ENCODE peak calls at places on chromosome 14, in six cellular contexts. Y is GM20000, J is choroid plexus epithelial cell, D is HFF-Myc, W is A549, Z is neural crest cell. E is an unnamed sample.

GRCh38 chr14:72401632-72402428 is 469.6 kb downstream of the RGS6 start:
- DNase-seq in Y (no peak), J (peak), D (no peak), W (no peak), Z (no peak), E (no peak)

GRCh38 chr14:81326451-81326850 is 73.7 kb downstream of the STON2 start:
- DNase-seq in Y (no peak), J (no peak), D (no peak), W (no peak), Z (no peak), E (no peak)

GRCh38 chr14:42224053-42224888 is 617.6 kb downstream of the LRFN5 start:
- DNase-seq in Y (no peak), J (peak), D (peak), W (peak), Z (peak), E (peak)

GRCh38 chr14:105945891-105946290 is 419.5 kb downstream of the TMEM121 start:
- DNase-seq in Y (no peak), J (no peak), D (no peak), W (no peak), Z (no peak), E (no peak)

GRCh38 chr14:93085916-93086315 is 29.8 kb downstream of the ITPK1 start:
- DNase-seq in Y (no peak), J (no peak), D (no peak), W (no peak), Z (no peak), E (no peak)

GRCh38 chr14:34749408-34749807 is 35.0 kb upstream of the CFL2 start:
- DNase-seq in Y (no peak), J (no peak), D (no peak), W (no peak), Z (no peak), E (no peak)

GRCh38 chr14:24920265-24921080 is 129.5 kb downstream of the STXBP6 start:
- DNase-seq in Y (no peak), J (no peak), D (no peak), W (no peak), Z (no peak), E (no peak)

GRCh38 chr14:88551936-88552565 is 2.8 kb downstream of the PTPN21 start:
- DNase-seq in Y (no peak), J (peak), D (no peak), W (no peak), Z (no peak), E (peak)

GRCh38 chr14:93688239-93688666 is 100.0 kb downstream of the PRIMA1 start:
- DNase-seq in Y (no peak), J (no peak), D (no peak), W (no peak), Z (no peak), E (no peak)

GRCh38 chr14:47269788-47270492 is 405.5 kb downstream of the MDGA2 start:
- DNase-seq in Y (no peak), J (peak), D (no peak), W (no peak), Z (no peak), E (no peak)

GRCh38 chr14:103551338-103551762 is 11.1 kb downstream of the BAG5 start:
- DNase-seq in Y (no peak), J (peak), D (no peak), W (no peak), Z (no peak), E (no peak)

GRCh38 chr14:92874961-92875360 is 48.0 kb upstream of the CHGA start:
- DNase-seq in Y (no peak), J (no peak), D (no peak), W (no peak), Z (no peak), E (no peak)

GRCh38 chr14:52052289-52052943 is 16.4 kb downstream of the NID2 start:
- DNase-seq in Y (no peak), J (peak), D (no peak), W (no peak), Z (no peak), E (no peak)

GRCh38 chr14:35333797-35334743 is 41.9 kb downstream of the PSMA6 start:
- DNase-seq in Y (no peak), J (no peak), D (no peak), W (no peak), Z (no peak), E (no peak)

GRCh38 chr14:63727231-63727735 is 582 bp downstream of the SGPP1 start:
- DNase-seq in Y (no peak), J (peak), D (no peak), W (peak), Z (peak), E (peak)

GRCh38 chr14:30243805-30244204 is 315.2 kb upstream of the G2E3 start:
- DNase-seq in Y (no peak), J (peak), D (no peak), W (no peak), Z (no peak), E (no peak)

GRCh38 chr14:75310295-75311059 is 31.8 kb downstream of the FOS start:
- DNase-seq in Y (no peak), J (peak), D (no peak), W (peak), Z (peak), E (peak)

GRCh38 chr14:23068792-23069412 is 11.6 kb upstream of the CDH24 start:
- DNase-seq in Y (peak), J (peak), D (peak), W (peak), Z (peak), E (peak)

GRCh38 chr14:91545946-91546716 is 36.0 kb upstream of the PPP4R3A start:
- DNase-seq in Y (no peak), J (peak), D (no peak), W (no peak), Z (no peak), E (no peak)

GRCh38 chr14:63470877-63471565 is 72.2 kb downstream of the PPP2R5E start:
- DNase-seq in Y (peak), J (peak), D (peak), W (peak), Z (no peak), E (no peak)

GRCh38 chr14:65329911-65330310 is 82.6 kb upstream of the FUT8 start:
- DNase-seq in Y (no peak), J (no peak), D (no peak), W (no peak), Z (no peak), E (no peak)

GRCh38 chr14:24965934-24966593 is 83.9 kb downstream of the STXBP6 start:
- DNase-seq in Y (no peak), J (peak), D (peak), W (no peak), Z (no peak), E (no peak)

GRCh38 chr14:63501429-63501828 is 41.7 kb downstream of the PPP2R5E start:
- DNase-seq in Y (no peak), J (no peak), D (no peak), W (no peak), Z (no peak), E (no peak)

GRCh38 chr14:105351920-105352871 is 37.6 kb downstream of the PACS2 start:
- DNase-seq in Y (peak), J (peak), D (peak), W (peak), Z (peak), E (peak)

GRCh38 chr14:94771191-94771905 is 1.4 kb upstream of the GSC start:
- DNase-seq in Y (no peak), J (no peak), D (no peak), W (no peak), Z (peak), E (peak)

GRCh38 chr14:74616996-74617700 is 5.1 kb upstream of the LTBP2 start:
- DNase-seq in Y (no peak), J (peak), D (no peak), W (no peak), Z (no peak), E (no peak)

GRCh38 chr14:72801381-72801812 is 92.5 kb downstream of the DPF3 start:
- DNase-seq in Y (no peak), J (peak), D (peak), W (peak), Z (no peak), E (no peak)

GRCh38 chr14:29222671-29223268 is 456.2 kb downstream of the FOXG1 start:
- DNase-seq in Y (no peak), J (peak), D (peak), W (no peak), Z (no peak), E (no peak)

GRCh38 chr14:75247286-75247922 is 31.2 kb upstream of the FOS start:
- DNase-seq in Y (peak), J (no peak), D (no peak), W (no peak), Z (no peak), E (no peak)

GRCh38 chr14:69059658-69060648 is 80.9 kb upstream of the ACTN1 start:
- DNase-seq in Y (no peak), J (peak), D (peak), W (peak), Z (no peak), E (no peak)
- TF ChIP-seq CTCF in Y (no peak), J (peak), D (no peak), W (no peak), Z (no peak), E (no peak)

GRCh38 chr14:99609245-99610117 is 5.5 kb upstream of the CCDC85C start:
- DNase-seq in Y (no peak), J (no peak), D (no peak), W (peak), Z (no peak), E (no peak)
- TF ChIP-seq CTCF in Y (peak), J (no peak), D (peak), W (peak), Z (no peak), E (no peak)

DNA sequence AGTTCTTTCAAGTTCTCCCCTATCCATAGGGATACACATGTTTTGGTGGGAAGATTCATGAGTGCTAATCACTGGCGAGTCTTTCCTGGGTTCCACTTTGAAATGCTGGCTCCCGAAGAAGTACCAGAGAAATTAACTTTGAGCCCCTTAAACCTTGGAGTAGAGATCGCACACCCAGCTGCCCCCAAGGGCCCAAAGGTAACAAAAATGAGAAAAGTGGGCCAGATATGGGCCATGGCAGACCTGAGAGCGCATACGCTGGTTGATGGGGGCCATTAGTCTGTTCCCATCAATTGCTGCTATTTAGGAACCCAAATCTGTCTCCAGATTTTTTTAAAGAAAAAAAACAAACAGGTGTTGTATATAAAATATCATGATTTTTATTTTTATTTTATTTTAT is 2.1 kb downstream of the GSTZ1 start:
- DNase-seq in Y (no peak), J (no peak), D (no peak), W (no peak), Z (no peak), E (no peak)
- TF ChIP-seq CTCF in Y (no peak), J (no peak), D (no peak), W (no peak), Z (no peak), E (no peak)

DNA sequence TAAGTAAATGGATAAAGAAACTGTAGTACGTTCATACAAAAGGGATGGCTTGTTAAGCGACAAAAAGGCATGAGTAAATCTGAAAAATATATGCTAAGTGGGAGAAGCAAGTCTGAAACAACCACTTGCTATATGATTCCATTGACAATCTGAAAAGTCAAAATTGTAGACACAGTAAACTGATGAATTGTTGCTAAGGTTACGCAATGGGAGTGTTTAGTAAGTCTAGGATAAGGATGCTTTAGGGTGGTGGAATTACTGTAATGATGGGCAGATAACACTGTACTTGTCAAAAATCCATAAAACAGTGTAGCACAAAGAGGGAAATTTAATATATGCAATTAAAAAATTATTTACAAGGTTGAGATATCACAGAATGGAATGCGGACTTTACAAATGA is 984.9 kb downstream of the FSCB start:
- DNase-seq in Y (no peak), J (no peak), D (no peak), W (no peak), Z (no peak), E (no peak)
- TF ChIP-seq CTCF in Y (no peak), J (no peak), D (no peak), W (no peak), Z (no peak), E (no peak)

DNA sequence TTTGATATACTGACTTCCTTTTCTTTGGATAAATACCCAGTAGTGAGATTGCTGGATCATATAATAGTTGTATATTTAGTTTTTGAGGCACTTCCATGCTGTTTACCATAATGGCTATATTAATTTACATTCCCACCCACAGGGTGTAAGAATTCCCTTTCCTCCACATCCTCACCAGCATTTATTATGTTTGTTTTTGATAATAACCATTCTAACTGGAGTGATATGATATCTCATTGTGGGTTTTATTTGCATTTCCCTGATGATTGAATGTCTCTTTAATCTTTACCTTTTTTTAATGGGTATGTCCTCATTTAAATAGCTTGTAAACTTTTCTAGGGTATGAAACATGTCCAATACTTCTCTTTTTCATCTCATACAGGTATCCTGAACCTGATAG is 11.6 kb upstream of the SAV1 start:
- DNase-seq in Y (no peak), J (no peak), D (no peak), W (no peak), Z (no peak), E (no peak)
- TF ChIP-seq CTCF in Y (no peak), J (no peak), D (no peak), W (no peak), Z (no peak), E (no peak)

DNA sequence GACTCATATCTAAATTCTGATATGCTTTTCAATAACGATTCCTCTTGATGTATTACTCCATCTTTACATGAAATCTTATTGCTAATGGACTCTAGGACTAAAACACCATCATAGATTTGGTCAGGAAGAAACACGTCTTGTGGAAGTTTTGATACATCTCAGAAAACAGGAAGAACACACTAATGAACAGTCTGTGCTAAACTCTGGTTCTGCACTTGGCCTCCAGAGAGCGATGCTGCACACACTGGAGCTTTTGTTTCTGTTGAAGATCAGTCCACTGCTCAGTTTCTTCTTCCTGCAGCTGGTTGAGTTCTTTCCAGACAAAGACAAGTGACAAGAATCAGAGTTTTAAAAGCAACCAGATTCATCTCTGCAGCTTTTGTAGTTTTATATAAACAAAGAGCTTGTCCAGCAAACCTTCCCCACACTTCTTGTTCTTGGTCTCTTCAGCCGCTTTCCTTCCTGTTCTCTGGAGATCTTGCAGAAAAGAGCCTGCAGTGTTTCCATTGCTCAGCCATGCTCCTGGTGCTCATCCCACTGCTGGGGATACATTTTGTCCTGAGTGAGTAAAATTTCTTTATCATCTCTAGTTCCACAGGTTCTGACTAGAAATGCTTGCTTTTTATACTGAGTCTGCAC is 229.1 kb upstream of the OR4E1 start:
- DNase-seq in Y (no peak), J (peak), D (no peak), W (no peak), Z (peak), E (peak)
- TF ChIP-seq CTCF in Y (no peak), J (peak), D (peak), W (peak), Z (peak), E (peak)

DNA sequence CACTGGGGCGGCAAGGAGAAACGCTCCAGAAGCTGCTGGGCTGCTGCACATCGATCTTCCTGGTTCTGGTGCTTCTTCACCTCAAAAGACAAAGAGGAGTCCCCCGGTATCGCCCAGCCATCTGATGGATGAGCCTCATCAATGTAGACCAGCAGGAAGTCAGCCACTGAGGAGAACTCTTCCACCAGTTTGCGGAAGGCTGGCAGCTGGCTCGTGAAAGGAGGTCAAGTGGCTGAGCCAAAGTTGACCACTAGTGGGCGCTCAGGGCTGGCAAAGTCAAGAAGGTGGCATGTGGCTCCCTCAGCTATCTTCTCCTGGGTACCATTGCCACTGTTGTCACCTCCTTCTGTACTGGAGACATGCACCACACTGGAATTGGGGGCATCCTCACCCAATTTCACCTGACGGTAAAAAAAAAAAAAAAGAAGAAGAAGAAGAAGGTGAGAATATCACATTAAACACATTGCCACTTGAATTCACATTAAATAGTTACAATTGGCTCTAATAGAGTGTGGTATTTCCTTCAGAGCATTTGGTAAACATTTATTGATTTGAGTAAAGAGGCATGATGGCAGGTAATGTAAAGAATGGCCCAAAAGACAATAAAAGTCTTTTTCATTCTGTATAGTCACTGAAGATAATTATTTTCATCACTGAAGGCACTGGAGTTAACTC is 8.3 kb downstream of the DIO2 start:
- DNase-seq in Y (peak), J (no peak), D (no peak), W (no peak), Z (peak), E (peak)
- TF ChIP-seq CTCF in Y (peak), J (peak), D (peak), W (peak), Z (peak), E (peak)

E was measured in glutamatergic neuron.